ENCODE peak calls at places on chromosomes 3 and 15, in six cellular contexts. One of them, this sample, is unnamed. For H3K4me1, the result is how much of the 10 kb centered on the place peaks cover.

GRCh38 chr15:28876131-28876844 is 9.5 kb upstream of the APBA2 start:
- DNase-seq in HCT116: no peak
- DNase-seq in effector memory CD4-positive, alpha-beta T cell: no peak
- DNase-seq in lower lobe of right lung: no peak
- DNase-seq in left ventricle myocardium inferior: no peak
- DNase-seq in HepG2: no peak
- DNase-seq in this sample: no peak

GRCh38 chr3:177279118-177279815 is 82.0 kb upstream of the TBL1XR1 start:
- DNase-seq in effector memory CD4-positive, alpha-beta T cell: no peak
- DNase-seq in left ventricle myocardium inferior: no peak
- DNase-seq in HCT116: no peak
- DNase-seq in HepG2: peak
- DNase-seq in lower lobe of right lung: no peak
- DNase-seq in this sample: no peak

GRCh38 chr3:141486416-141486734 is 452 bp upstream of the RASA2 start:
- DNase-seq in lower lobe of right lung: no peak
- DNase-seq in left ventricle myocardium inferior: no peak
- DNase-seq in HepG2: peak
- DNase-seq in effector memory CD4-positive, alpha-beta T cell: no peak
- DNase-seq in HCT116: no peak
- DNase-seq in this sample: peak

GRCh38 chr3:73411545-73411944 is 213.2 kb downstream of the PDZRN3 start:
- DNase-seq in lower lobe of right lung: no peak
- DNase-seq in HepG2: no peak
- DNase-seq in left ventricle myocardium inferior: no peak
- DNase-seq in HCT116: no peak
- DNase-seq in effector memory CD4-positive, alpha-beta T cell: no peak
- DNase-seq in this sample: no peak

GRCh38 chr3:12234906-12235305 is 54.0 kb upstream of the PPARG start:
- DNase-seq in HepG2: no peak
- DNase-seq in effector memory CD4-positive, alpha-beta T cell: no peak
- DNase-seq in lower lobe of right lung: no peak
- DNase-seq in left ventricle myocardium inferior: no peak
- DNase-seq in HCT116: no peak
- DNase-seq in this sample: no peak

GRCh38 chr15:96146711-96147110 is 183.8 kb upstream of the NR2F2 start:
- DNase-seq in HepG2: no peak
- DNase-seq in HCT116: no peak
- DNase-seq in effector memory CD4-positive, alpha-beta T cell: no peak
- DNase-seq in left ventricle myocardium inferior: no peak
- DNase-seq in lower lobe of right lung: no peak
- DNase-seq in this sample: no peak

GRCh38 chr3:45325676-45326075 is 62.7 kb upstream of the LARS2 start:
- DNase-seq in lower lobe of right lung: no peak
- DNase-seq in effector memory CD4-positive, alpha-beta T cell: no peak
- DNase-seq in HepG2: no peak
- DNase-seq in left ventricle myocardium inferior: no peak
- DNase-seq in HCT116: no peak
- DNase-seq in this sample: no peak

GRCh38 chr15:58684036-58684700 is 65.3 kb downstream of the ADAM10 start:
- DNase-seq in lower lobe of right lung: no peak
- DNase-seq in HepG2: peak
- DNase-seq in effector memory CD4-positive, alpha-beta T cell: no peak
- DNase-seq in left ventricle myocardium inferior: no peak
- DNase-seq in HCT116: no peak
- DNase-seq in this sample: no peak

GRCh38 chr3:13393427-13394360 is 26.4 kb downstream of the NUP210 start:
- DNase-seq in effector memory CD4-positive, alpha-beta T cell: no peak
- DNase-seq in HepG2: peak
- DNase-seq in HCT116: no peak
- DNase-seq in left ventricle myocardium inferior: no peak
- DNase-seq in lower lobe of right lung: no peak
- DNase-seq in this sample: no peak

GRCh38 chr15:90660195-90660995 is 56.8 kb upstream of the BLM start:
- DNase-seq in HCT116: no peak
- DNase-seq in lower lobe of right lung: peak
- DNase-seq in HepG2: no peak
- DNase-seq in left ventricle myocardium inferior: peak
- DNase-seq in effector memory CD4-positive, alpha-beta T cell: peak
- DNase-seq in this sample: peak
- H3K27ac ChIP-seq in HCT116: no peak
- H3K27ac ChIP-seq in lower lobe of right lung: peak
- H3K27ac ChIP-seq in HepG2: no peak
- H3K27ac ChIP-seq in left ventricle myocardium inferior: peak
- H3K27ac ChIP-seq in effector memory CD4-positive, alpha-beta T cell: no peak
- H3K27ac ChIP-seq in this sample: no peak

DNA sequence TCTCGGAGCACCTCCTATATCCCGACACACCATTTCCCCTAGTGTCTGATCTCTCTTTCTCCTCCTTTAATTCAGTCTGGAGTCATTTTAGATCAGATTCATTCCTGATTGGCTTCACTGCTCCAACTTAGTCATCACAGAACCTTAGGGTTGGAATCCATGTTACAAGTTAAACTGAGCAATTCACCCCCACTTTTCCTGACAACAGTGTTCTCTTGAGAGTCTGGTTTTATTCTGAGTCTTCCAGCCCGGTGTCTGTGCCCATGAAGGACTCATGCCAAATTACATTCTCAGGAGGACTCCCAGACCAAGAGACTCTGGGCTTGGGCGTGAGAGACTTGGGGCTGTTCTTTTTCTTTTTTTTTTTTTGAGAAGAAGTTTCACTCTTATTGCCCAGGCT is 57.5 kb downstream of the LPP start:
- DNase-seq in effector memory CD4-positive, alpha-beta T cell: no peak
- DNase-seq in lower lobe of right lung: no peak
- DNase-seq in HepG2: no peak
- DNase-seq in HCT116: no peak
- DNase-seq in left ventricle myocardium inferior: no peak
- DNase-seq in this sample: no peak
- H3K4me1 ChIP-seq in effector memory CD4-positive, alpha-beta T cell: under half
- H3K4me1 ChIP-seq in lower lobe of right lung: under half
- H3K4me1 ChIP-seq in HepG2: half or more
- H3K4me1 ChIP-seq in HCT116: under half
- H3K4me1 ChIP-seq in left ventricle myocardium inferior: half or more
- H3K4me1 ChIP-seq in this sample: under half

GRCh38 chr3:56590814-56591213 is 33.8 kb downstream of the CCDC66 start:
- DNase-seq in lower lobe of right lung: no peak
- DNase-seq in HCT116: no peak
- DNase-seq in HepG2: no peak
- DNase-seq in left ventricle myocardium inferior: no peak
- DNase-seq in effector memory CD4-positive, alpha-beta T cell: no peak
- DNase-seq in this sample: no peak

GRCh38 chr3:56595956-56596355 is 39.0 kb downstream of the CCDC66 start:
- DNase-seq in effector memory CD4-positive, alpha-beta T cell: no peak
- DNase-seq in HCT116: no peak
- DNase-seq in left ventricle myocardium inferior: no peak
- DNase-seq in lower lobe of right lung: no peak
- DNase-seq in HepG2: no peak
- DNase-seq in this sample: no peak

GRCh38 chr3:56593455-56594158 is 36.6 kb downstream of the CCDC66 start:
- DNase-seq in HCT116: no peak
- DNase-seq in HepG2: no peak
- DNase-seq in left ventricle myocardium inferior: no peak
- DNase-seq in lower lobe of right lung: no peak
- DNase-seq in effector memory CD4-positive, alpha-beta T cell: peak
- DNase-seq in this sample: peak

GRCh38 chr3:56596441-56596840 is 39.5 kb downstream of the CCDC66 start:
- DNase-seq in HepG2: no peak
- DNase-seq in lower lobe of right lung: no peak
- DNase-seq in effector memory CD4-positive, alpha-beta T cell: no peak
- DNase-seq in HCT116: no peak
- DNase-seq in left ventricle myocardium inferior: no peak
- DNase-seq in this sample: peak

GRCh38 chr3:56591256-56591655 is 34.3 kb downstream of the CCDC66 start:
- DNase-seq in left ventricle myocardium inferior: no peak
- DNase-seq in HCT116: no peak
- DNase-seq in lower lobe of right lung: no peak
- DNase-seq in HepG2: no peak
- DNase-seq in effector memory CD4-positive, alpha-beta T cell: no peak
- DNase-seq in this sample: no peak
- H3K27ac ChIP-seq in left ventricle myocardium inferior: no peak
- H3K27ac ChIP-seq in HCT116: no peak
- H3K27ac ChIP-seq in lower lobe of right lung: no peak
- H3K27ac ChIP-seq in HepG2: no peak
- H3K27ac ChIP-seq in effector memory CD4-positive, alpha-beta T cell: no peak
- H3K27ac ChIP-seq in this sample: no peak

GRCh38 chr3:150761831-150762661 is 923 bp downstream of the SIAH2 start:
- DNase-seq in HCT116: no peak
- DNase-seq in lower lobe of right lung: peak
- DNase-seq in HepG2: peak
- DNase-seq in left ventricle myocardium inferior: peak
- DNase-seq in effector memory CD4-positive, alpha-beta T cell: no peak
- DNase-seq in this sample: peak
- H3K4me1 ChIP-seq in HCT116: under half
- H3K4me1 ChIP-seq in lower lobe of right lung: half or more
- H3K4me1 ChIP-seq in HepG2: half or more
- H3K4me1 ChIP-seq in left ventricle myocardium inferior: half or more
- H3K4me1 ChIP-seq in effector memory CD4-positive, alpha-beta T cell: under half
- H3K4me1 ChIP-seq in this sample: half or more

GRCh38 chr3:168026764-168027163 is 69.0 kb downstream of the GOLIM4 start:
- DNase-seq in lower lobe of right lung: no peak
- DNase-seq in HepG2: no peak
- DNase-seq in effector memory CD4-positive, alpha-beta T cell: no peak
- DNase-seq in HCT116: no peak
- DNase-seq in left ventricle myocardium inferior: no peak
- DNase-seq in this sample: no peak

GRCh38 chr3:168025076-168025475 is 70.6 kb downstream of the GOLIM4 start:
- DNase-seq in lower lobe of right lung: no peak
- DNase-seq in HepG2: no peak
- DNase-seq in left ventricle myocardium inferior: no peak
- DNase-seq in HCT116: no peak
- DNase-seq in effector memory CD4-positive, alpha-beta T cell: no peak
- DNase-seq in this sample: no peak

GRCh38 chr3:168034152-168034928 is 61.4 kb downstream of the GOLIM4 start:
- DNase-seq in HCT116: no peak
- DNase-seq in HepG2: no peak
- DNase-seq in lower lobe of right lung: no peak
- DNase-seq in effector memory CD4-positive, alpha-beta T cell: no peak
- DNase-seq in left ventricle myocardium inferior: no peak
- DNase-seq in this sample: no peak

GRCh38 chr3:168030488-168031054 is 65.2 kb downstream of the GOLIM4 start:
- DNase-seq in effector memory CD4-positive, alpha-beta T cell: no peak
- DNase-seq in left ventricle myocardium inferior: no peak
- DNase-seq in HCT116: no peak
- DNase-seq in lower lobe of right lung: no peak
- DNase-seq in HepG2: no peak
- DNase-seq in this sample: no peak

DNA sequence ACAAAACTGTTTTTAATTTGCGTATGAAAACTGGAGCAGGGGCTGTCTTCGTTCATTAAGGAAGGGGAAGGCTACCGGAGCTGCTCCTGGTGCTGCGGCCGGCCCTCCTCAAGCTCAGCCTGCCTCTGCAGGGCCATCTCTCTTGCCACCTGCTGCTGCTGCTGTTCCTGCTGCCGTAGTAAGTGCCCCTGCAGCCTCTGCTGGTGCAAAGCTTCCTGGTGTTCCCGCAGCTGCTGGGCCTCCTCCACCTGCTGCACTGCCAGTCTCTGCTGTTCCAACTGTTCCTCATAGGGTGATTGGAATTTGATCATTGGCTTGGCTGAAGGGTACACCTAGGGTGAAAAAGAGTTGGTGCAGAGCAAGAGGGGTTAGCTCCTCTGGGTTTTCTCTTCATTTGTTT is 66.0 kb downstream of the GOLIM4 start:
- DNase-seq in HCT116: no peak
- DNase-seq in lower lobe of right lung: no peak
- DNase-seq in effector memory CD4-positive, alpha-beta T cell: no peak
- DNase-seq in left ventricle myocardium inferior: no peak
- DNase-seq in HepG2: no peak
- DNase-seq in this sample: no peak
- H3K27ac ChIP-seq in HCT116: no peak
- H3K27ac ChIP-seq in lower lobe of right lung: no peak
- H3K27ac ChIP-seq in effector memory CD4-positive, alpha-beta T cell: no peak
- H3K27ac ChIP-seq in left ventricle myocardium inferior: peak
- H3K27ac ChIP-seq in HepG2: no peak
- H3K27ac ChIP-seq in this sample: no peak

DNA sequence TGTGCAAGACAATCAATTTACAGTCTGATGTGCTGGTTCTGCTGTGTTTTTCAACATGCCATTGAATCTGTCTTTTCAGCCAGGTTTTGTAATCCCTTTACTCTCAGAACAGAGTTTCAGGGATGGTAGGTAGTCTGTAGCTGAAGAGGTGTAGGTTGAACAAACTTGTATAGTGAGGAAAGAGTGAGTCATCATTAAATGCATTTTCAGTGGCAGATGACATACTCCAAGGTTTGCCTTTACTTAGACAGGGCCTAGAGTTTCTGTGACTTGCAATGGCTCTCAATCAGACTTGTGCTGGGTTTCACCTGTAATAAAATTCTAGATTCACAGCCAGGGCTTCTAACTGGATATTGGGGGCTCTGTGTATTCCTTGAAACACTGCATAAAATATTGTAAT is 94.6 kb downstream of the CYP19A1 start:
- DNase-seq in lower lobe of right lung: no peak
- DNase-seq in effector memory CD4-positive, alpha-beta T cell: no peak
- DNase-seq in HepG2: peak
- DNase-seq in HCT116: peak
- DNase-seq in left ventricle myocardium inferior: no peak
- DNase-seq in this sample: no peak
- H3K4me1 ChIP-seq in lower lobe of right lung: under half
- H3K4me1 ChIP-seq in effector memory CD4-positive, alpha-beta T cell: under half
- H3K4me1 ChIP-seq in HepG2: under half
- H3K4me1 ChIP-seq in HCT116: under half
- H3K4me1 ChIP-seq in left ventricle myocardium inferior: under half
- H3K4me1 ChIP-seq in this sample: under half

DNA sequence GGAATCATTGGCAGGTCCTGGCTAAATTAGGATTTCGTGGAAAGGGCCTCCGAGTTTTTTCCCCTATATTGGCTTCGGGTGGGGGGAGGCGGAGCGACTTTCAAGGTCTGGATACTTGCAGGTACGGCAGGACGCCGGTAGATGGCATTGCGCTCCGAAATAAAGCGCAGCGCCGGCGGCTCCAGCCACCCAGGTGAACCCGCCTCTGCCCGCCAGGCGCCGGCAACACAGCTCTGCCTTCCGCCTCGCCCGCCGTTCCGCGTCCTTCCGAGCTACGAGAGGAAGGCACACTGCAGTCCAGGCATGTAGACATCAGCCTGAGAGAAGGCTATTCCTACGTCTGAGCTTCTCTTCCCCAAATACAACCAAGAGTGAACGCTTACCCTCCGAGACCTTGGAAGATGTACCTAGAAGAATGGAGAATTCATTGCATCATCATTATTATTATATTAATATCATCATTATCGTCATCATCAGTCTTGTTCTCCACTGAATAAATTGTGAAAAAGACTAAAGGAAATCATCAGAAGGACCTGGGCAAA is 514.1 kb downstream of the MECOM start:
- DNase-seq in left ventricle myocardium inferior: peak
- DNase-seq in lower lobe of right lung: peak
- DNase-seq in HCT116: peak
- DNase-seq in effector memory CD4-positive, alpha-beta T cell: peak
- DNase-seq in HepG2: peak
- DNase-seq in this sample: peak
- H3K27ac ChIP-seq in left ventricle myocardium inferior: peak
- H3K27ac ChIP-seq in lower lobe of right lung: peak
- H3K27ac ChIP-seq in HCT116: no peak
- H3K27ac ChIP-seq in effector memory CD4-positive, alpha-beta T cell: no peak
- H3K27ac ChIP-seq in HepG2: no peak
- H3K27ac ChIP-seq in this sample: no peak

This sample was measured in CD4-positive, alpha-beta memory T cell.